ENCODE peak calls at places on chromosome 21, in six cellular contexts. I, L, J, S, F and V are unnamed samples.

GRCh38 chr21:27528697-27529096 is 561.8 kb upstream of the ADAMTS5 start:
- DNase-seq in F (no peak), I (no peak), S (no peak), L (no peak), J (no peak), V (no peak)

GRCh38 chr21:29163381-29164115 is 33.1 kb downstream of the MAP3K7CL start:
- DNase-seq in I (no peak), L (no peak), J (no peak), F (no peak), S (no peak), V (no peak)

GRCh38 chr21:22374218-22374969 is 1376.2 kb downstream of the NCAM2 start:
- DNase-seq in L (no peak), S (no peak), J (no peak), I (no peak), F (no peak), V (no peak)

GRCh38 chr21:38945536-38946245 is 140.0 kb downstream of the ETS2 start:
- DNase-seq in L (no peak), S (no peak), I (no peak), F (no peak), J (no peak), V (no peak)

GRCh38 chr21:30620080-30620479 is 347 bp upstream of the KRTAP20-4 start:
- DNase-seq in L (no peak), I (no peak), S (no peak), J (no peak), F (no peak), V (no peak)

GRCh38 chr21:9767592-9768375 is 753.6 kb upstream of the TPTE start:
- DNase-seq in I (no peak), F (peak), L (no peak), S (no peak), J (no peak), V (no peak)

GRCh38 chr21:22885614-22886013 is 1887.4 kb downstream of the NCAM2 start:
- DNase-seq in S (no peak), J (no peak), L (no peak), I (no peak), F (no peak), V (no peak)

GRCh38 chr21:29148535-29148934 is 18.1 kb downstream of the MAP3K7CL start:
- DNase-seq in S (no peak), L (no peak), F (no peak), J (no peak), I (no peak), V (no peak)

GRCh38 chr21:32278068-32278467 is 781 bp downstream of the MIS18A start:
- DNase-seq in F (no peak), J (peak), I (no peak), L (no peak), S (no peak), V (no peak)

GRCh38 chr21:39444406-39445145 is 1.0 kb downstream of the LCA5L start:
- DNase-seq in J (no peak), L (no peak), S (no peak), F (peak), I (no peak), V (no peak)

GRCh38 chr21:23968722-23969647 is 1638.3 kb downstream of the MRPL39 start:
- DNase-seq in S (no peak), F (peak), J (no peak), I (peak), L (peak), V (no peak)

GRCh38 chr21:20040768-20041167 is 957.4 kb upstream of the NCAM2 start:
- DNase-seq in L (no peak), S (no peak), F (no peak), I (no peak), J (no peak), V (no peak)

GRCh38 chr21:30340714-30341573 is 3.5 kb upstream of the KRTAP27-1 start:
- DNase-seq in L (peak), S (no peak), J (no peak), I (peak), F (peak), V (no peak)

GRCh38 chr21:37767984-37768383 is 148.3 kb downstream of the KCNJ6 start:
- DNase-seq in J (no peak), F (no peak), S (no peak), L (no peak), I (no peak), V (no peak)

GRCh38 chr21:29812947-29813346 is 126.8 kb downstream of the GRIK1 start:
- DNase-seq in F (no peak), L (no peak), S (no peak), I (no peak), J (no peak), V (no peak)

GRCh38 chr21:15301736-15302135 is 236.9 kb upstream of the NRIP1 start:
- DNase-seq in F (no peak), J (no peak), S (no peak), I (peak), L (no peak), V (no peak)

GRCh38 chr21:30194701-30195299 is 21.1 kb downstream of the CLDN8 start:
- DNase-seq in J (no peak), I (peak), F (peak), S (no peak), L (no peak), V (no peak)

GRCh38 chr21:31557956-31558838 is 101.3 kb upstream of the SOD1 start:
- DNase-seq in J (no peak), F (no peak), I (no peak), S (no peak), L (peak), V (no peak)

GRCh38 chr21:28436286-28436932 is 556.3 kb downstream of the LTN1 start:
- DNase-seq in L (no peak), F (no peak), I (no peak), S (no peak), J (no peak), V (no peak)

GRCh38 chr21:37368536-37369279 is 2.1 kb downstream of the DYRK1A start:
- DNase-seq in J (no peak), L (no peak), S (no peak), I (no peak), F (no peak), V (no peak)

GRCh38 chr21:27425574-27425973 is 458.7 kb upstream of the ADAMTS5 start:
- DNase-seq in F (no peak), S (no peak), I (no peak), L (no peak), J (no peak), V (no peak)

GRCh38 chr21:36571556-36571955 is 91.6 kb upstream of the CLDN14 start:
- DNase-seq in I (no peak), F (no peak), L (no peak), S (no peak), J (no peak), V (no peak)

GRCh38 chr21:39630191-39630591 is 17.5 kb downstream of the B3GALT5 start:
- DNase-seq in I (peak), F (no peak), L (no peak), J (peak), S (no peak), V (no peak)

GRCh38 chr21:19461481-19462205 is 1058.1 kb upstream of the TMPRSS15 start:
- DNase-seq in L (no peak), I (no peak), S (no peak), J (no peak), F (no peak), V (no peak)

GRCh38 chr21:36415375-36415774 is 30.2 kb downstream of the CHAF1B start:
- DNase-seq in F (no peak), J (no peak), I (no peak), S (no peak), L (no peak), V (no peak)

GRCh38 chr21:30580132-30580531 is 10.1 kb downstream of the KRTAP22-2 start:
- DNase-seq in F (no peak), L (no peak), I (no peak), S (no peak), J (no peak), V (no peak)

GRCh38 chr21:36882776-36883175 is 83.7 kb downstream of the HLCS start:
- DNase-seq in I (peak), F (no peak), S (no peak), J (peak), L (no peak), V (no peak)

GRCh38 chr21:29104239-29104708 is 26.2 kb upstream of the MAP3K7CL start:
- DNase-seq in J (no peak), I (no peak), F (no peak), S (no peak), L (no peak), V (no peak)

GRCh38 chr21:27562303-27562702 is 595.4 kb upstream of the ADAMTS5 start:
- DNase-seq in S (no peak), I (no peak), L (no peak), J (no peak), F (no peak), V (no peak)

GRCh38 chr21:37006521-37007291 is at the start of gene RIPPLY3:
- DNase-seq in L (no peak), F (no peak), S (no peak), J (no peak), I (peak), V (no peak)

GRCh38 chr21:27536319-27536718 is 569.4 kb upstream of the ADAMTS5 start:
- DNase-seq in I (no peak), S (no peak), L (no peak), F (no peak), J (no peak), V (no peak)

GRCh38 chr21:21547368-21547953 is 549.3 kb downstream of the NCAM2 start:
- DNase-seq in I (no peak), F (no peak), L (no peak), S (no peak), J (no peak), V (no peak)

GRCh38 chr21:36858320-36858957 is 108.0 kb downstream of the HLCS start:
- DNase-seq in F (no peak), J (no peak), I (peak), L (no peak), S (no peak), V (no peak)

GRCh38 chr21:31509108-31510017 is 150.1 kb upstream of the SOD1 start:
- DNase-seq in S (no peak), L (peak), F (peak), I (peak), J (no peak), V (no peak)

GRCh38 chr21:44869860-44870747 is 3.4 kb downstream of the PTTG1IP start:
- DNase-seq in I (peak), J (no peak), L (peak), S (peak), F (no peak), V (peak)

GRCh38 chr21:44867464-44867863 is 6.0 kb downstream of the PTTG1IP start:
- DNase-seq in S (no peak), L (no peak), I (no peak), F (no peak), J (no peak), V (no peak)

GRCh38 chr21:44866780-44867179 is 6.7 kb downstream of the PTTG1IP start:
- DNase-seq in F (no peak), J (no peak), I (no peak), S (no peak), L (no peak), V (no peak)

GRCh38 chr21:44867999-44868700 is 5.3 kb downstream of the PTTG1IP start:
- DNase-seq in I (no peak), L (no peak), S (peak), J (no peak), F (no peak), V (no peak)

GRCh38 chr21:44868707-44869106 is 4.8 kb downstream of the PTTG1IP start:
- DNase-seq in J (no peak), F (no peak), S (no peak), I (no peak), L (no peak), V (no peak)
- H3K4me3 ChIP-seq in J (no peak), F (no peak), S (no peak), I (no peak), L (no peak), V (no peak)

GRCh38 chr21:33360281-33360680 is 35.5 kb downstream of the IFNAR1 start:
- DNase-seq in S (no peak), I (no peak), L (no peak), J (no peak), F (no peak), V (peak)

GRCh38 chr21:33360871-33361602 is 36.3 kb downstream of the IFNAR1 start:
- DNase-seq in I (peak), L (peak), S (peak), J (peak), F (peak), V (peak)

GRCh38 chr21:33357177-33357576 is 32.4 kb downstream of the IFNAR1 start:
- DNase-seq in F (no peak), L (no peak), I (no peak), S (no peak), J (no peak), V (no peak)

GRCh38 chr21:33362044-33362555 is 37.3 kb downstream of the IFNAR1 start:
- DNase-seq in J (peak), S (no peak), F (no peak), L (peak), I (no peak), V (no peak)

DNA sequence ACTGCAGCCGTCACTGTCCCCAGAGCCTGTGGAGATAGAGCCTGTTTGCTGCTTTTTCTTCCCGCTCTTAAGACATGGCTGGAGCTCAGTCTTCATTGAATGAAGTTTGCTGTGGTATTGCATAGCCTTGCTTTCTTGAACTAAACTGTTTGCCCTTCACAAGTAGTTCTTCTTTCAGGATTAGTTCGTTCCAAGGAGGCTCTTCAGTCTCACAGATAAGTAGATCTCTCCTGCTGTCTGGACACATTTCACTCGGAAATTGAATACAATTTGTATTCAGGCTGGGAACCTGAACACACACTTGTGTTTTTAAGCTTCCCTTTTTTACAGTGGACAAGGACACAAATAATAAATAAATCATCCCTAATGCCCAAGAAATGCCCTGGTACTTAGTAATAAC is 34.7 kb downstream of the IFNAR1 start:
- DNase-seq in F (no peak), J (no peak), S (no peak), I (no peak), L (no peak), V (no peak)
- H3K27ac ChIP-seq in F (no peak), J (no peak), S (no peak), I (no peak), L (no peak), V (no peak)

GRCh38 chr21:35345954-35346353 is 296.9 kb upstream of the RUNX1 start:
- DNase-seq in F (no peak), I (no peak), S (no peak), J (no peak), L (no peak), V (no peak)
- TF ChIP-seq EP300 in F (no peak), I (no peak), S (no peak), J (no peak), L (no peak), V (no peak)

GRCh38 chr21:41923641-41924342 is 30.0 kb downstream of the C2CD2 start:
- DNase-seq in F (no peak), L (no peak), S (peak), J (no peak), I (no peak), V (peak)
- H3K4me3 ChIP-seq in F (no peak), L (no peak), S (no peak), J (peak), I (no peak), V (no peak)

DNA sequence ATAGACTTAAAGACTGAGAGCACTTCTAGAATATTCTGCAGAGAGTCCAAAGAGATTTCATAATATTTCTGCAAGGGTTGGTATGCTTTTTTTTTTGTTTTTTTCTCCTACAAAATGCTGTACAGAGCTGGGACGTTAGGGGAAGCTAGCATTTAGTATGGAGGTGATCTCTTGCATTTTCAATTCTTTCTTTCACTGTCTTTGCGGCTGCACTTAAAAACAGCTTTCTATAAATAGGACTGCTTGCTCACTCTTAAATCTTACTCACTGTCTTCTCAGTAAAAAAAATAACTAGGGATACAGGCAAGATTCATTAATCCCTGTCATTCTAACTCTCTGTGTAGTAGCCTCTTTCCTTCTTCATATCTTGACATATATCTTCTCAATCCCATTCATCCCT is 7.4 kb downstream of the DSCAM start:
- DNase-seq in S (no peak), F (no peak), J (no peak), I (no peak), L (no peak), V (no peak)
- H3K27ac ChIP-seq in S (no peak), F (no peak), J (no peak), I (no peak), L (no peak), V (no peak)

GRCh38 chr21:16460936-16461335 is 731.2 kb downstream of the USP25 start:
- DNase-seq in L (no peak), J (no peak), F (no peak), I (no peak), S (no peak), V (no peak)

GRCh38 chr21:16457498-16457897 is 727.7 kb downstream of the USP25 start:
- DNase-seq in J (no peak), I (no peak), S (no peak), L (no peak), F (no peak), V (no peak)

GRCh38 chr21:16454371-16454770 is 724.6 kb downstream of the USP25 start:
- DNase-seq in L (no peak), F (no peak), S (no peak), I (peak), J (no peak), V (no peak)

GRCh38 chr21:16455526-16455925 is 725.7 kb downstream of the USP25 start:
- DNase-seq in I (no peak), S (no peak), J (no peak), F (no peak), L (no peak), V (no peak)

DNA sequence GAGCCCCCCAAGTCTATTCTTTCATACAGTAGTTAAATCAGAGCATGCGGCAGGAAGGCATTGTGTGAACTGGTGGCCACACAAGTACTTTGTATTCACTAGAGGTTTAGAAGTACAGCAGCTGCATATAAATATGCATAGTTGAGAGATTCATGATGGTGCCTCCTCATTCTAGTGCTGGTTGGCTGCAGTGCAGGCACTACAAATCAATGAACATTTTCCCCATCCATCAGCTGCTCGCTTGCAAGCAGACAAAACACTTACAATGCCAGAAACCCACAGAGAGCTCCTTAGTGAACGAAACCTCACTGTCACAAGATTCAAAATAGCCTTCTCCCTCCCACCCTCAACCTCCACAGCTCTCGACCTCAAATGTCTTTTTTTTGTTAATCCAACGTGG is 726.2 kb downstream of the USP25 start:
- DNase-seq in F (no peak), I (no peak), L (no peak), J (no peak), S (no peak), V (no peak)
- TF ChIP-seq EP300 in F (no peak), I (no peak), L (no peak), J (no peak), S (no peak), V (no peak)

GRCh38 chr21:41776778-41777177 is 9.9 kb upstream of the RIPK4 start:
- DNase-seq in F (no peak), I (no peak), S (no peak), J (no peak), L (no peak), V (no peak)
- H3K4me3 ChIP-seq in F (no peak), I (no peak), S (no peak), J (no peak), L (no peak), V (no peak)

DNA sequence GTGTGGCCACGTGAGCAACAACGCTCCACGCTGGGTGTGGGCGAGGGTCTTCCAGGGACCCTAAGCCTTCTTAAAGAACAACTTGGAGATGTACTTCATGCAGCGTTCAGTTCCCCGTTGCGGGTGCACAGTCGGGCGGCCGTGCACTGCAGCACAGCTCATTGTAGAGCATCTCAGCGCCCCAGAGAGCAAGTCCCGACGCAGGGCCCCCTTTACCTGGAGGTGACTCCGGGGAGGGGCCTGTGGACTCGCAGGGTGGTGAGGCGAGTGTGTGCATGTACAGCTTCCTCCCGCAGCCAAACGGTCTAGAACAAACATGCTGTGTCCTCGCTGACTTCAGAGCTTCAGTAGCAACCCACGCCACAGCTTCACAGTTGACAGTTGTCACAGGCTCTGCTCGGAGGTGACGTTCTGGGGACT is 19.5 kb downstream of the RRP1 start:
- DNase-seq in J (no peak), S (no peak), L (no peak), I (no peak), F (no peak), V (no peak)
- H3K27ac ChIP-seq in J (no peak), S (no peak), L (no peak), I (no peak), F (no peak), V (no peak)

GRCh38 chr21:25607151-25607811 is at the start of gene MRPL39:
- DNase-seq in I (peak), L (peak), S (peak), J (peak), F (peak), V (peak)
- TF ChIP-seq EP300 in I (no peak), L (no peak), S (no peak), J (no peak), F (peak), V (no peak)

GRCh38 chr21:34701726-34702125 is 32.9 kb downstream of the CLIC6 start:
- DNase-seq in F (no peak), J (no peak), L (no peak), I (no peak), S (no peak), V (no peak)
- H3K4me3 ChIP-seq in F (no peak), J (no peak), L (no peak), I (no peak), S (no peak), V (no peak)